ENCODE peak calls at places on chromosomes 6 and 20, in six cellular contexts. C, W, A, E, I and R are unnamed samples.

GRCh38 chr20:2022163-2022562 is 28.3 kb upstream of the PDYN start:
- DNase-seq in C (no peak), E (no peak), I (no peak), W (no peak), A (no peak), R (no peak)

GRCh38 chr6:133701633-133702331 is 187.1 kb upstream of the TCF21 start:
- DNase-seq in W (no peak), I (no peak), A (no peak), E (no peak), C (peak), R (no peak)

GRCh38 chr6:83193747-83194582 is 808 bp downstream of the RWDD2A start:
- DNase-seq in I (peak), C (peak), W (peak), E (no peak), A (peak), R (peak)

GRCh38 chr6:148771212-148771601 is 24.4 kb downstream of the UST start:
- DNase-seq in W (no peak), A (no peak), I (no peak), C (no peak), E (no peak), R (no peak)

GRCh38 chr20:63744158-63744557 is 4.6 kb downstream of the SLC2A4RG start:
- DNase-seq in W (no peak), I (no peak), E (no peak), C (no peak), A (no peak), R (no peak)

GRCh38 chr6:39225946-39226437 is 3.3 kb downstream of the KCNK5 start:
- DNase-seq in W (no peak), E (peak), A (no peak), C (peak), I (no peak), R (no peak)

GRCh38 chr6:32759669-32760068 is 3.7 kb downstream of the HLA-DQB2 start:
- DNase-seq in C (no peak), I (no peak), A (no peak), E (no peak), W (no peak), R (no peak)

GRCh38 chr20:2470051-2470431 is 548 bp downstream of the SNRPB start:
- DNase-seq in A (peak), W (no peak), I (no peak), C (peak), E (peak), R (no peak)

GRCh38 chr20:48538856-48539255 is 288.9 kb downstream of the PREX1 start:
- DNase-seq in I (no peak), E (no peak), A (no peak), W (no peak), C (no peak), R (no peak)

GRCh38 chr6:27145731-27146455 is 101.6 kb upstream of the PRSS16 start:
- DNase-seq in C (no peak), I (peak), E (peak), W (peak), A (peak), R (peak)

GRCh38 chr20:41408131-41408789 is 41.6 kb upstream of the EMILIN3 start:
- DNase-seq in I (no peak), C (no peak), E (peak), A (no peak), W (no peak), R (no peak)

GRCh38 chr6:154289818-154290508 is 66.6 kb downstream of the IPCEF1 start:
- DNase-seq in A (no peak), I (no peak), E (no peak), W (no peak), C (no peak), R (no peak)

GRCh38 chr6:126535138-126535537 is 195.2 kb downstream of the CENPW start:
- DNase-seq in W (no peak), C (no peak), I (no peak), E (no peak), A (no peak), R (no peak)

GRCh38 chr20:49983848-49984408 is 1.1 kb downstream of the SNAI1 start:
- DNase-seq in I (no peak), A (no peak), E (no peak), C (peak), W (no peak), R (no peak)

GRCh38 chr20:55004044-55004443 is 528.7 kb downstream of the DOK5 start:
- DNase-seq in A (no peak), E (no peak), C (no peak), W (no peak), I (no peak), R (no peak)

GRCh38 chr6:70280462-70280861 is 22.4 kb downstream of the COL9A1 start:
- DNase-seq in C (no peak), W (no peak), E (no peak), A (no peak), I (peak), R (peak)

GRCh38 chr20:1830240-1830639 is 65.0 kb upstream of the SIRPA start:
- DNase-seq in A (no peak), E (no peak), I (no peak), C (no peak), W (peak), R (no peak)

GRCh38 chr6:124432632-124433031 is 529.6 kb upstream of the RNF217 start:
- DNase-seq in W (no peak), I (no peak), C (no peak), A (no peak), E (no peak), R (no peak)

GRCh38 chr6:37698264-37699137 is 818 bp upstream of the MDGA1 start:
- DNase-seq in C (peak), A (no peak), E (no peak), I (peak), W (peak), R (peak)

GRCh38 chr6:155103816-155104366 is 108.8 kb downstream of the TIAM2 start:
- DNase-seq in C (no peak), E (no peak), W (no peak), A (no peak), I (no peak), R (no peak)

GRCh38 chr20:12577213-12577612 is 431.6 kb upstream of the SPTLC3 start:
- DNase-seq in E (no peak), C (no peak), W (no peak), I (no peak), A (no peak), R (no peak)

GRCh38 chr6:111691345-111692225 is 85.9 kb upstream of the TRAF3IP2 start:
- DNase-seq in A (no peak), E (no peak), C (no peak), W (no peak), I (no peak), R (no peak)

GRCh38 chr6:30664994-30665767 is 7.6 kb downstream of the DHX16 start:
- DNase-seq in A (no peak), C (no peak), I (no peak), E (no peak), W (no peak), R (no peak)

GRCh38 chr6:35027807-35028206 is 113.3 kb downstream of the TCP11 start:
- DNase-seq in C (no peak), A (no peak), E (no peak), I (no peak), W (no peak), R (no peak)

GRCh38 chr20:21767739-21768223 is 62.3 kb downstream of the PAX1 start:
- DNase-seq in C (peak), W (no peak), E (no peak), I (peak), A (peak), R (peak)

GRCh38 chr20:21507275-21508229 is 6.3 kb downstream of the NKX2-2 start:
- DNase-seq in E (no peak), W (no peak), I (peak), A (no peak), C (no peak), R (no peak)

GRCh38 chr20:15022921-15023320 is 685.5 kb upstream of the FLRT3 start:
- DNase-seq in W (no peak), E (no peak), I (no peak), C (no peak), A (no peak), R (no peak)

GRCh38 chr6:23783901-23784300 is 342.1 kb upstream of the NRSN1 start:
- DNase-seq in C (no peak), E (no peak), W (no peak), A (no peak), I (no peak), R (no peak)

GRCh38 chr6:154111025-154111424 is 72.0 kb downstream of the OPRM1 start:
- DNase-seq in C (no peak), E (no peak), A (no peak), I (no peak), W (no peak), R (no peak)

GRCh38 chr6:160519133-160519532 is 144.9 kb downstream of the LPA start:
- DNase-seq in W (no peak), C (no peak), I (no peak), A (no peak), E (no peak), R (no peak)

GRCh38 chr6:157527471-157527907 is 146.5 kb downstream of the ZDHHC14 start:
- DNase-seq in E (peak), I (no peak), W (no peak), C (no peak), A (no peak), R (no peak)

GRCh38 chr20:19897891-19898290 is 119.3 kb upstream of the NAA20 start:
- DNase-seq in E (no peak), I (no peak), A (no peak), C (no peak), W (no peak), R (no peak)

GRCh38 chr20:18093388-18093787 is 35.7 kb upstream of the OVOL2 start:
- DNase-seq in W (no peak), I (peak), A (no peak), E (no peak), C (no peak), R (no peak)

GRCh38 chr6:37490466-37491015 is 9.2 kb downstream of the CCDC167 start:
- DNase-seq in E (no peak), C (no peak), A (no peak), W (no peak), I (no peak), R (no peak)

GRCh38 chr6:11722805-11723631 is 55.6 kb downstream of the ADTRP start:
- DNase-seq in I (no peak), C (no peak), W (no peak), A (no peak), E (no peak), R (no peak)

GRCh38 chr20:57594092-57594911 is 25.9 kb downstream of the ZBP1 start:
- DNase-seq in A (peak), C (peak), W (peak), I (peak), E (no peak), R (peak)

GRCh38 chr6:165656581-165657324 is 6.3 kb downstream of the PDE10A start:
- DNase-seq in W (no peak), C (no peak), E (no peak), A (no peak), I (no peak), R (no peak)

GRCh38 chr6:165660881-165661415 is 2.1 kb downstream of the PDE10A start:
- DNase-seq in C (no peak), A (no peak), I (peak), W (no peak), E (no peak), R (no peak)

GRCh38 chr6:165657325-165657680 is 5.7 kb downstream of the PDE10A start:
- DNase-seq in A (no peak), I (no peak), W (no peak), C (no peak), E (no peak), R (no peak)

GRCh38 chr6:165659945-165660862 is 2.8 kb downstream of the PDE10A start:
- DNase-seq in C (no peak), A (no peak), I (peak), W (no peak), E (no peak), R (peak)

DNA sequence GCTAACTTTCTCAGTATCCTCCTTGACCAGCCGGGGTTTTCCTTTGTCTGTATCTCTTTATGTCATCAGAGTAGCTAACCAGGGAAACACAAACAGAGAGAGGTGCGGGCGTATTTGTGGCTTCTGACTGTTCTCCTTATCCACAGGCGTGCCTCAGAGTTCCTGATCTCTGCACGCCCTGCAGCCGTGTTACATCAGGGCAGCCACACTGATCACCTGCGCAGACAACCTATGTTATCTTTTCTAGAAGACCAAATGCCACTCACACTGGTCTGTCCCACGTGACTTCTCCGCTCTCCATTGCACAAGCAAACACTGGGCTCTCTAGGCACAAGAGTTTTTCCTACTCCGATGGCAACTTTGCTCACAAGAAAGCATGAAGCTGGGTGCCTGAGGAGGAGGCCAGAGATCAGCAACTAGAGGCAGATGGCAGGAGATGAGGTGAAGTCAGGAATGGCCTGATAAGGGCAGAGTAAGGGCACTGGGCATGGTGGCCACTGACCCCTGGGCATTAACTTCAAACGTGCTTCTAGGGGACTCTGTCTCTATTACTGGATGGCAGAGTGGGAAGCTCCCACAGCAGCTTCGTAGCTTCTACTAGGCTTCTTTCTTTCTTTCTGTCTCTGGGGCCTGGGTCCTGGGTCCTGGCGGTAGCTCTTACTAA is 4.5 kb downstream of the PDE10A start:
- DNase-seq in C (no peak), W (no peak), A (no peak), I (no peak), E (no peak), R (no peak)
- TF ChIP-seq ATF3 in C (no peak), W (no peak), A (no peak), I (no peak), E (no peak), R (no peak)

DNA sequence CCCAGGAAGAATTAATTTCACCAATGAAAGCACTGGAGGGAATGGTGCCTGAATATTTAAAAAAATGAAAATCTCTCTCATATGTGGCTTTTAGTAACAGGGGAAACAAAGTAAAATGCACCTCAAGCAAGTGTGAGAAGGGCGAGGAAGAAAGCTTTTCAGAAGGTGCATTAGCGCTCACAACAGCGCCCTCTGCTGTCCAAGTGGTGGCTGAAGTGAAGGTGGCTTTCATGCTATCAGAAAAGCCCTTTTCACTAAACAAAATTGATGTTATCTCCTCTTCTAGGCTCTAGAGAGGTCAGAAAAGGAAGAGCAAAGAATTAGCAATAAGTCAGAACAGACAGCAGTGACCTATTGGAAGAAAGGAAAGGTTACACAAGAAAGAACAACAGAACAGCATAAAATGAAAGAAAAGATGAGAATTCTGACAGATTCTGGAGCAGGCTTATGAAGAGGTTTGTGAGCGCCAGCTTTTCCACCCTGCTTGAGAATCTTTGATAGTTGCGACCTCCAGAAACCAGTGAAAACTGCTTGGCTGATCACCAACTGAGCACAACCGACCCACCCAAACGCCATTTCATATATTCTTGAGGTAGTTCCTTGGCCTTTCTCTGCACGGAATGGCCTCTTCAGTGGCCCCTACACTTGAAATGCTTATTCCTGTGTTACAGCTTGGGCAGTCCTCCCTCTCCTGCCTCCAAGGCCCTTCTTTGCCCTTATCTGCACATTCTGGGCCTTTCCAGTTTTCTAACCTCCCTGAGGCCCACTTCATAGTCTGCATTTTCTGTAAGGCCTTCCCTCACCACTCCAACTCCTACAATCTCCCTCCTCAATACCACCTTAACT is 45.3 kb downstream of the SMLR1 start:
- DNase-seq in W (peak), E (no peak), A (peak), C (peak), I (peak), R (peak)
- TF ChIP-seq ATF3 in W (no peak), E (no peak), A (no peak), C (no peak), I (no peak), R (no peak)

DNA sequence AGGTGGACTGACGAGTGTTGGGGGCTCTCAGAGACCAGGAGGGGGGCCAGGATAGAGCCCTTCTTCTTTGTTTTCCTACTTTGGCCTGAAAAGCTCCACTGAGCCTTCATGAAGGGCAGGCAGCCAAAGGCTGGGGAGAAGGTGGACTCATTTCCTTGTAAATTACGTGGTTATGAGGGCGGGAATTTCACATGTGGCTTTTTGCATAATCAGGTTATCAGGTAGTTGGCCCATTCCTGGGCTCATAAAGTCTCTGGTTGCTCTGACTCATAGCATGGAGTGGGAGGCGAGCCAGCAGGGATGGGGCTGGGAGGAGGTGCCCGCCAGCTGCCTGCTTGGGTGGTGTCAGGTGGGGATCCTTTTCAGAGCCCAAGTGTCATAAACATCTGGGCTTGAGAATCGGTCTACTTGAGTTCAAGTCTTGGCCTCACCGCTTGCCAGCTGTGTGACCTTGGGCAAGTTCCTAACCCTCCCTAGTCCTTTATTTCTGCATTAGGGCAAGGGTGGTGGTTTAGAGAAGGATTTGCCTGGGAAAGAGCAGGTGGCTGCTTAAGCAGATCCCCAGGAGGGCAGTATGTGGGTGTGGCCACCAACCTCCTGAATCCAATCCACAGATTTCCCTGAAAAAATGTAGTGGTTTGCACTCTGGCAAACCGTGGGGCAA is 26.5 kb upstream of the RNF24 start:
- DNase-seq in C (peak), E (no peak), I (peak), W (peak), A (no peak), R (no peak)
- TF ChIP-seq ATF3 in C (no peak), E (no peak), I (no peak), W (peak), A (no peak), R (no peak)

DNA sequence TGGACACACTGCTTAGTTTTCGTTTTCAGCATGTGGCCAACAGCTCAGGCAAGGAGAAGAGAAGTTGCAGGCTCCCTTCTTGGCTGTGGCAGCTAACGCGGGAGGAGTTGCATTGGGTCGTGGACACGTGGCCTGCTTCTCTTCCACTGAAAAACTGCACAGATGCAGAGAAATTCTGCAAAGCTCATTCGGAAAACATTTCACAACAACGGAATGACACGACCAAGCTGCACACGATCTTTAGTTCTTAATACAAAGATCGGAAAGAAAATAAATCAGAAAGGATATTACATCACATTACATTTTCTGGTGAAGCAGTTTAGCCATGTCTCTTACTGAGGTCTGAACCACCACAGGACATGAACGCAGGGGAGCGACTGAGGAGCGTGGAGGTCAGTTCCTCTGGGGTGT is 178.4 kb downstream of the THBS2 start:
- DNase-seq in A (no peak), E (no peak), C (no peak), W (no peak), I (no peak), R (no peak)
- TF ChIP-seq ATF3 in A (no peak), E (no peak), C (no peak), W (no peak), I (no peak), R (no peak)

GRCh38 chr20:10902836-10903410 is 229.1 kb upstream of the JAG1 start:
- DNase-seq in C (no peak), E (no peak), I (no peak), W (no peak), A (no peak), R (no peak)
- TF ChIP-seq ATF3 in C (no peak), E (no peak), I (no peak), W (no peak), A (no peak), R (no peak)

DNA sequence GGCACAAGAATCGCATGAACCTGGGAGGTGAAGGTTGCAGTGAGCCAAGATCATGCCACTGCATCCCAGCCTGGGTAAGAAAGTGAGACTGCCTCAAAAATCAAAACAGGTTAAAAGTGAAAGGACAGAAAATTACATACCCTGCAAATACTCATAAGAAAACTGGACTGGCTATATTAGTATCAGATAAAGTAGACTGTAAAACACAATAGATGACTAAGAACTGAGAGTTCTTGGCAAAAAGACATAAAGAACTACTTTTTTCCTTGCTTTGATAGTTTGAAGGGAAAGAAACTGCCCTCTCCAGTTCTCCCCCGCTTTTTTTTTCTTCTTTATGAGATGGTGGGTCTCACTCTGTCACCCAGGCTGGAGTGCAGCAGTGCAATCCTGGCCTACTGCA is 17.0 kb downstream of the SNX3 start:
- DNase-seq in I (no peak), W (no peak), C (no peak), A (no peak), E (no peak), R (no peak)
- TF ChIP-seq ATF3 in I (no peak), W (no peak), C (no peak), A (no peak), E (no peak), R (no peak)

DNA sequence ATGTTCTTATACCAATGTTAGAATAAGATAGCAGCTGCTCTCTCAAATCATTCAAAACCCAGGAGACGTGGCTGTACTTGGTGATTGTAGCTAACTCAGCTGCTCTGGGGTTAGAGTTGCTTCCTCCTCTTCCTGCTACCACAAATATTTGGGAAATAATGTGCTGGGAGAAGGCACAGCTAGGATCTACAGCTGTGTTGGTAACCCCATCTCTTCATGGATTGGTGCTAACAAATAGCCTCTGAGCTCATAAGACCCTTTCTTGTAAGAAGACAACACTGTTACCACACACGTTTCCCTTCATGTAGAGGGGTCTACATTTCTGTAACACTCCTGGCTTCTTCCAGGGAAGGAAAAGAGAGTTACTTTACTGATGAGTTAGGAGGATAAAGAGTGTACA is 911.0 kb upstream of the CITED2 start:
- DNase-seq in W (no peak), E (no peak), C (no peak), A (no peak), I (no peak), R (no peak)
- TF ChIP-seq ATF3 in W (no peak), E (no peak), C (no peak), A (no peak), I (no peak), R (no peak)